ENCODE peak calls at places on chromosomes 11 and 22, in six cellular contexts. B, A, O, H, Q and E are unnamed samples.

GRCh38 chr11:123301696-123302400 is 106.8 kb upstream of the CLMP start:
- DNase-seq in B (peak), A (no peak), O (peak), H (peak), Q (peak), E (peak)

GRCh38 chr22:50425179-50425916 is 49.5 kb downstream of the SBF1 start:
- DNase-seq in B (no peak), A (no peak), O (no peak), H (no peak), Q (no peak), E (no peak)

GRCh38 chr22:19648419-19648929 is 65.8 kb upstream of the SEPTIN5 start:
- DNase-seq in B (no peak), A (no peak), O (no peak), H (no peak), Q (no peak), E (no peak)

GRCh38 chr11:57763568-57763967 is 2.0 kb downstream of the CTNND1 start:
- DNase-seq in B (no peak), A (no peak), O (no peak), H (no peak), Q (peak), E (no peak)

GRCh38 chr11:116330439-116331185 is 442.2 kb downstream of the BUD13 start:
- DNase-seq in B (no peak), A (no peak), O (peak), H (no peak), Q (no peak), E (peak)

GRCh38 chr22:37985050-37985585 is 763 bp upstream of the SOX10 start:
- DNase-seq in B (no peak), A (no peak), O (no peak), H (no peak), Q (no peak), E (no peak)

GRCh38 chr11:35126000-35126878 is 12.7 kb upstream of the CD44 start:
- DNase-seq in B (no peak), A (no peak), O (no peak), H (no peak), Q (no peak), E (no peak)

GRCh38 chr11:18005376-18006129 is 7.3 kb downstream of the SERGEF start:
- DNase-seq in B (no peak), A (peak), O (no peak), H (no peak), Q (no peak), E (no peak)

GRCh38 chr11:31437742-31438435 is 68.2 kb downstream of the DNAJC24 start:
- DNase-seq in B (no peak), A (no peak), O (no peak), H (no peak), Q (peak), E (no peak)

GRCh38 chr11:23041104-23041503 is 180.8 kb upstream of the CCDC179 start:
- DNase-seq in B (no peak), A (no peak), O (no peak), H (no peak), Q (no peak), E (no peak)

GRCh38 chr11:2584812-2585565 is 114.8 kb downstream of the KCNQ1OT1 start:
- DNase-seq in B (no peak), A (no peak), O (peak), H (no peak), Q (no peak), E (peak)

GRCh38 chr11:17013548-17014320 is 480 bp downstream of the PLEKHA7 start:
- DNase-seq in B (peak), A (no peak), O (no peak), H (no peak), Q (no peak), E (no peak)

GRCh38 chr22:42807185-42807584 is 49.9 kb downstream of the ARFGAP3 start:
- DNase-seq in B (no peak), A (no peak), O (no peak), H (no peak), Q (no peak), E (no peak)

GRCh38 chr22:44428941-44429615 is 69.0 kb downstream of the RTL6 start:
- DNase-seq in B (no peak), A (no peak), O (no peak), H (no peak), Q (no peak), E (no peak)

GRCh38 chr22:43911351-43911750 is 12.3 kb upstream of the PNPLA3 start:
- DNase-seq in B (no peak), A (no peak), O (no peak), H (no peak), Q (no peak), E (no peak)

GRCh38 chr11:122097419-122098001 is 18.5 kb downstream of the BLID start:
- DNase-seq in B (no peak), A (no peak), O (no peak), H (peak), Q (peak), E (no peak)

GRCh38 chr11:110921742-110922200 is 209.5 kb upstream of the ARHGAP20 start:
- DNase-seq in B (no peak), A (no peak), O (no peak), H (no peak), Q (peak), E (no peak)

GRCh38 chr22:24819941-24820461 is 14.0 kb downstream of the SGSM1 start:
- DNase-seq in B (peak), A (no peak), O (peak), H (peak), Q (no peak), E (peak)

GRCh38 chr11:296206-296975 is 2.9 kb downstream of the IFITM5 start:
- DNase-seq in B (no peak), A (no peak), O (peak), H (no peak), Q (no peak), E (no peak)

GRCh38 chr11:112248216-112248615 is 12.4 kb downstream of the PLET1 start:
- DNase-seq in B (no peak), A (no peak), O (no peak), H (no peak), Q (peak), E (no peak)

GRCh38 chr11:58316142-58316541 is 42.7 kb downstream of the OR5B17 start:
- DNase-seq in B (no peak), A (peak), O (no peak), H (no peak), Q (peak), E (no peak)

GRCh38 chr22:46002757-46003270 is 25.9 kb upstream of the WNT7B start:
- DNase-seq in B (no peak), A (no peak), O (peak), H (no peak), Q (peak), E (no peak)

GRCh38 chr11:46977940-46978595 is 41.5 kb downstream of the CSTPP1 start:
- DNase-seq in B (no peak), A (no peak), O (no peak), H (no peak), Q (no peak), E (no peak)
- H3K4me3 ChIP-seq in B (no peak), A (no peak), O (no peak), H (no peak), Q (no peak), E (no peak)

GRCh38 chr11:47550288-47551052 is 2.5 kb downstream of the CELF1 start:
- DNase-seq in B (no peak), A (peak), O (no peak), H (no peak), Q (peak), E (no peak)
- H3K4me3 ChIP-seq in B (peak), A (no peak), O (peak), H (no peak), Q (no peak), E (no peak)

DNA sequence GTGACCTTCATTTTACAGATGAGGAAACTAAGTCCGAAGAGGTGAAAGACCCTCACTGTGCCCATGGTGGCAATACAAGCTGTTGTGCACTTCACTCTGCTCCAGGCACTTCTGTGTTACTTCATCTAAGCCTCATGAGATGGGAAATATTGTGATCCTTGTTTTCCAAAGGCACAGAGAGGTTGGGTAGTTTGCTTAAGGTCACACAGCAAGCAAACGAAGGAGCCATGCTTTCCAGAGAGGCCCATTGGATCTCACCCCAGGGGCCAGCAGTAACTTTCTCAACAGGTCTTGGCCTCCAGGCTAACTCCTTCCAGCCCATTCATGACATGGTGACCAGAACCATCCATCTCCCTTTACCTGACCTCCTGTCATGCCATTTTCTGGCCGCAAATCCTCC is 332.8 kb downstream of the MN1 start:
- DNase-seq in B (no peak), A (no peak), O (no peak), H (no peak), Q (no peak), E (no peak)
- H3K4me3 ChIP-seq in B (no peak), A (no peak), O (no peak), H (no peak), Q (no peak), E (no peak)

GRCh38 chr22:30654361-30654760 is 13.3 kb downstream of the DUSP18 start:
- DNase-seq in B (no peak), A (no peak), O (no peak), H (no peak), Q (no peak), E (no peak)

GRCh38 chr22:30648825-30649224 is 13.2 kb downstream of the SLC35E4 start:
- DNase-seq in B (no peak), A (no peak), O (no peak), H (no peak), Q (no peak), E (no peak)

GRCh38 chr22:30647536-30647935 is 12.0 kb downstream of the SLC35E4 start:
- DNase-seq in B (no peak), A (no peak), O (no peak), H (no peak), Q (no peak), E (no peak)

GRCh38 chr22:30649430-30650007 is 13.9 kb downstream of the SLC35E4 start:
- DNase-seq in B (peak), A (no peak), O (peak), H (no peak), Q (peak), E (no peak)

GRCh38 chr22:30650508-30651116 is 15.0 kb downstream of the SLC35E4 start:
- DNase-seq in B (no peak), A (no peak), O (no peak), H (no peak), Q (no peak), E (no peak)
- H3K4me3 ChIP-seq in B (no peak), A (no peak), O (no peak), H (no peak), Q (no peak), E (no peak)

GRCh38 chr11:76236092-76237026 is 30.1 kb upstream of the WNT11 start:
- DNase-seq in B (no peak), A (no peak), O (peak), H (peak), Q (peak), E (peak)

GRCh38 chr11:76238551-76238950 is 32.2 kb upstream of the WNT11 start:
- DNase-seq in B (no peak), A (no peak), O (no peak), H (no peak), Q (no peak), E (no peak)

GRCh38 chr11:76235233-76236091 is 29.2 kb upstream of the WNT11 start:
- DNase-seq in B (peak), A (peak), O (peak), H (peak), Q (peak), E (peak)

GRCh38 chr11:76237914-76238313 is 31.6 kb upstream of the WNT11 start:
- DNase-seq in B (no peak), A (no peak), O (no peak), H (peak), Q (peak), E (no peak)

GRCh38 chr11:76237041-76237649 is 30.8 kb upstream of the WNT11 start:
- DNase-seq in B (no peak), A (no peak), O (no peak), H (no peak), Q (no peak), E (no peak)
- H3K4me3 ChIP-seq in B (no peak), A (no peak), O (peak), H (no peak), Q (no peak), E (no peak)

GRCh38 chr11:12842933-12843636 is 166.0 kb upstream of the RASSF10 start:
- DNase-seq in B (no peak), A (no peak), O (no peak), H (peak), Q (peak), E (no peak)
- H3K4me3 ChIP-seq in B (no peak), A (no peak), O (no peak), H (peak), Q (no peak), E (no peak)